ENCODE peak calls at places on chromosomes 2 and 18, in seven cellular contexts. One of them, this sample, is unnamed.

GRCh38 chr18:62655520-62656219 is 59.7 kb upstream of the PHLPP1 start:
- DNase-seq in AG10803: no peak
- DNase-seq in hepatocyte: no peak
- DNase-seq in fibroblast of lung: no peak
- DNase-seq in A549: no peak
- DNase-seq in endothelial cell of umbilical vein: no peak
- DNase-seq in HepG2: no peak
- DNase-seq in this sample: no peak

GRCh38 chr2:45857206-45857605 is 205.7 kb downstream of the PRKCE start:
- DNase-seq in A549: no peak
- DNase-seq in hepatocyte: no peak
- DNase-seq in HepG2: no peak
- DNase-seq in AG10803: no peak
- DNase-seq in endothelial cell of umbilical vein: no peak
- DNase-seq in fibroblast of lung: no peak
- DNase-seq in this sample: no peak

GRCh38 chr18:1036926-1037325 is 132.3 kb downstream of the ADCYAP1 start:
- DNase-seq in endothelial cell of umbilical vein: no peak
- DNase-seq in A549: no peak
- DNase-seq in AG10803: no peak
- DNase-seq in hepatocyte: no peak
- DNase-seq in HepG2: no peak
- DNase-seq in fibroblast of lung: no peak
- DNase-seq in this sample: no peak

GRCh38 chr2:101758001-101758400 is 60.5 kb downstream of the MAP4K4 start:
- DNase-seq in A549: no peak
- DNase-seq in hepatocyte: no peak
- DNase-seq in HepG2: no peak
- DNase-seq in endothelial cell of umbilical vein: no peak
- DNase-seq in AG10803: peak; percentile 36
- DNase-seq in fibroblast of lung: peak; percentile 75
- DNase-seq in this sample: no peak

GRCh38 chr2:173175222-173175621 is 99.6 kb downstream of the MAP3K20 start:
- DNase-seq in hepatocyte: peak; percentile 35
- DNase-seq in HepG2: no peak
- DNase-seq in AG10803: no peak
- DNase-seq in A549: peak; percentile 68
- DNase-seq in fibroblast of lung: peak; percentile 69
- DNase-seq in endothelial cell of umbilical vein: no peak
- DNase-seq in this sample: no peak

GRCh38 chr2:88123975-88124917 is 3.6 kb downstream of the FABP1 start:
- DNase-seq in AG10803: no peak
- DNase-seq in hepatocyte: no peak
- DNase-seq in A549: no peak
- DNase-seq in HepG2: no peak
- DNase-seq in fibroblast of lung: no peak
- DNase-seq in endothelial cell of umbilical vein: no peak
- DNase-seq in this sample: no peak

GRCh38 chr2:190791347-190791982 is 89.2 kb upstream of the GLS start:
- DNase-seq in AG10803: peak; percentile 71
- DNase-seq in HepG2: no peak
- DNase-seq in hepatocyte: peak; percentile 39
- DNase-seq in endothelial cell of umbilical vein: peak; percentile 93
- DNase-seq in A549: no peak
- DNase-seq in fibroblast of lung: peak; percentile 91
- DNase-seq in this sample: no peak

GRCh38 chr2:232789067-232789466 is 12.7 kb upstream of the KCNJ13 start:
- DNase-seq in fibroblast of lung: no peak
- DNase-seq in hepatocyte: peak; percentile 10
- DNase-seq in AG10803: no peak
- DNase-seq in HepG2: no peak
- DNase-seq in A549: no peak
- DNase-seq in endothelial cell of umbilical vein: no peak
- DNase-seq in this sample: no peak

GRCh38 chr2:68749345-68749744 is 14.7 kb downstream of the ARHGAP25 start:
- DNase-seq in fibroblast of lung: no peak
- DNase-seq in hepatocyte: no peak
- DNase-seq in A549: no peak
- DNase-seq in HepG2: no peak
- DNase-seq in endothelial cell of umbilical vein: no peak
- DNase-seq in AG10803: no peak
- DNase-seq in this sample: no peak

GRCh38 chr2:129827251-129827894 is 152.1 kb upstream of the RAB6C start:
- DNase-seq in AG10803: no peak
- DNase-seq in A549: no peak
- DNase-seq in endothelial cell of umbilical vein: no peak
- DNase-seq in hepatocyte: peak; percentile 34
- DNase-seq in fibroblast of lung: no peak
- DNase-seq in HepG2: no peak
- DNase-seq in this sample: no peak

GRCh38 chr2:80326214-80326613 is 21.7 kb upstream of the LRRTM1 start:
- DNase-seq in AG10803: peak; percentile 49
- DNase-seq in endothelial cell of umbilical vein: no peak
- DNase-seq in A549: peak; percentile 13
- DNase-seq in HepG2: peak; percentile 18
- DNase-seq in fibroblast of lung: peak; percentile 27
- DNase-seq in hepatocyte: peak; percentile 44
- DNase-seq in this sample: no peak

GRCh38 chr2:36538345-36538744 is 59.6 kb downstream of the FEZ2 start:
- DNase-seq in AG10803: no peak
- DNase-seq in A549: no peak
- DNase-seq in endothelial cell of umbilical vein: no peak
- DNase-seq in HepG2: no peak
- DNase-seq in fibroblast of lung: no peak
- DNase-seq in hepatocyte: no peak
- DNase-seq in this sample: no peak

GRCh38 chr2:209269024-209269423 is 154.8 kb upstream of the MAP2 start:
- DNase-seq in hepatocyte: no peak
- DNase-seq in endothelial cell of umbilical vein: no peak
- DNase-seq in A549: no peak
- DNase-seq in fibroblast of lung: no peak
- DNase-seq in HepG2: no peak
- DNase-seq in AG10803: no peak
- DNase-seq in this sample: no peak

GRCh38 chr2:234947556-234947955 is 4.3 kb upstream of the SH3BP4 start:
- DNase-seq in hepatocyte: no peak
- DNase-seq in HepG2: no peak
- DNase-seq in fibroblast of lung: peak; percentile 35
- DNase-seq in A549: no peak
- DNase-seq in endothelial cell of umbilical vein: no peak
- DNase-seq in AG10803: no peak
- DNase-seq in this sample: no peak

GRCh38 chr2:198309673-198310280 is 505.4 kb downstream of the PLCL1 start:
- DNase-seq in fibroblast of lung: peak; percentile 16
- DNase-seq in AG10803: peak; percentile 54
- DNase-seq in endothelial cell of umbilical vein: peak; percentile 61
- DNase-seq in A549: peak; percentile 37
- DNase-seq in HepG2: peak; percentile 42
- DNase-seq in hepatocyte: peak; percentile 67
- DNase-seq in this sample: no peak

GRCh38 chr2:177724398-177725287 is 332.1 kb downstream of the AGPS start:
- DNase-seq in hepatocyte: peak; percentile 73
- DNase-seq in HepG2: peak; percentile 47
- DNase-seq in AG10803: peak; percentile 40
- DNase-seq in A549: peak; percentile 44
- DNase-seq in fibroblast of lung: peak; percentile 24
- DNase-seq in endothelial cell of umbilical vein: peak; percentile 89
- DNase-seq in this sample: no peak

GRCh38 chr2:204665244-204665643 is 120.0 kb downstream of the PARD3B start:
- DNase-seq in endothelial cell of umbilical vein: no peak
- DNase-seq in HepG2: peak; percentile 10
- DNase-seq in AG10803: peak; percentile 92
- DNase-seq in A549: peak; percentile 67
- DNase-seq in fibroblast of lung: peak; percentile 90
- DNase-seq in hepatocyte: no peak
- DNase-seq in this sample: no peak

GRCh38 chr2:60679059-60679780 is 76.8 kb upstream of the PAPOLG start:
- DNase-seq in HepG2: no peak
- DNase-seq in fibroblast of lung: no peak
- DNase-seq in A549: no peak
- DNase-seq in AG10803: no peak
- DNase-seq in hepatocyte: no peak
- DNase-seq in endothelial cell of umbilical vein: no peak
- DNase-seq in this sample: no peak

GRCh38 chr2:593354-594026 is 83.7 kb downstream of the TMEM18 start:
- DNase-seq in AG10803: no peak
- DNase-seq in fibroblast of lung: no peak
- DNase-seq in A549: no peak
- DNase-seq in HepG2: no peak
- DNase-seq in hepatocyte: peak; percentile 71
- DNase-seq in endothelial cell of umbilical vein: no peak
- DNase-seq in this sample: no peak

GRCh38 chr2:23330214-23330613 is 54.8 kb upstream of the KLHL29 start:
- DNase-seq in endothelial cell of umbilical vein: peak; percentile 21
- DNase-seq in AG10803: no peak
- DNase-seq in hepatocyte: peak; percentile 23
- DNase-seq in fibroblast of lung: no peak
- DNase-seq in A549: peak; percentile 52
- DNase-seq in HepG2: no peak
- DNase-seq in this sample: no peak

GRCh38 chr2:233252227-233252626 is 754 bp downstream of the ATG16L1 start:
- DNase-seq in AG10803: no peak
- DNase-seq in hepatocyte: no peak
- DNase-seq in fibroblast of lung: no peak
- DNase-seq in endothelial cell of umbilical vein: no peak
- DNase-seq in HepG2: no peak
- DNase-seq in A549: no peak
- DNase-seq in this sample: no peak

GRCh38 chr2:64383881-64384280 is 70.1 kb upstream of the LGALSL start:
- DNase-seq in hepatocyte: no peak
- DNase-seq in endothelial cell of umbilical vein: no peak
- DNase-seq in HepG2: no peak
- DNase-seq in AG10803: no peak
- DNase-seq in fibroblast of lung: no peak
- DNase-seq in A549: no peak
- DNase-seq in this sample: no peak

GRCh38 chr2:18910843-18911242 is 321.5 kb upstream of the NT5C1B start:
- DNase-seq in hepatocyte: no peak
- DNase-seq in endothelial cell of umbilical vein: no peak
- DNase-seq in HepG2: no peak
- DNase-seq in fibroblast of lung: peak; percentile 85
- DNase-seq in A549: peak; percentile 22
- DNase-seq in AG10803: peak; percentile 98
- DNase-seq in this sample: no peak

GRCh38 chr2:98709530-98709929 is 21.4 kb downstream of the MGAT4A start:
- DNase-seq in hepatocyte: no peak
- DNase-seq in AG10803: no peak
- DNase-seq in fibroblast of lung: peak; percentile 21
- DNase-seq in HepG2: no peak
- DNase-seq in endothelial cell of umbilical vein: peak; percentile 82
- DNase-seq in A549: no peak
- DNase-seq in this sample: no peak

GRCh38 chr2:43220229-43220981 is 6.0 kb downstream of the ZFP36L2 start:
- DNase-seq in HepG2: no peak
- DNase-seq in endothelial cell of umbilical vein: peak; percentile 71
- DNase-seq in AG10803: peak; percentile 51
- DNase-seq in A549: no peak
- DNase-seq in hepatocyte: no peak
- DNase-seq in fibroblast of lung: peak; percentile 38
- DNase-seq in this sample: no peak

GRCh38 chr2:150548527-150548926 is 61.1 kb upstream of the RND3 start:
- DNase-seq in fibroblast of lung: peak; percentile 46
- DNase-seq in HepG2: peak; percentile 25
- DNase-seq in A549: peak; percentile 52
- DNase-seq in endothelial cell of umbilical vein: no peak
- DNase-seq in AG10803: peak; percentile 40
- DNase-seq in hepatocyte: peak; percentile 55
- DNase-seq in this sample: no peak
- TF ChIP-seq CTCF in fibroblast of lung: peak; percentile 30
- TF ChIP-seq CTCF in HepG2: peak; percentile 53
- TF ChIP-seq CTCF in A549: peak; percentile 30
- TF ChIP-seq CTCF in endothelial cell of umbilical vein: peak; percentile 24
- TF ChIP-seq CTCF in AG10803: peak; percentile 32
- TF ChIP-seq CTCF in hepatocyte: peak; percentile 50
- TF ChIP-seq CTCF in this sample: no peak

DNA sequence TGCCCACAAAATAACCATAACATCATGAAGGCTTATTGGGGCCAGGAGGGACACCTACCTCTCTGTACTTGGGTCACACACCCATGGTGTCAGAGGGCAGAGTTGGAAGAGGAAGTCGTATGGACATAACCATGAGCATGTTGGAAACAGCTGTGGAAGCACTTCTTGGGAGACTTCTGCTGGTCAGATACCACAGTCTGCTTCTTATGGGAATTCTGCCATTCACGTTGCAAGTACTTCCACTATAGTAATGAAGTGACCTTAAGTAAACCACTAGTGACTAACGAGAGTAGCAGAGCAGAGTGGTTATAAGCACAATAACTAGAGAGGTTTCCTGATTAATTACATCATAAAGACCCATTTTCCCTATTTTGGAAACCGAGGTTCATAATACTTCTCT is 61.1 kb upstream of the TFPI start:
- DNase-seq in A549: no peak
- DNase-seq in endothelial cell of umbilical vein: no peak
- DNase-seq in hepatocyte: no peak
- DNase-seq in AG10803: peak; percentile 4
- DNase-seq in fibroblast of lung: peak; percentile 11
- DNase-seq in HepG2: no peak
- DNase-seq in this sample: no peak
- TF ChIP-seq CTCF in A549: no peak
- TF ChIP-seq CTCF in endothelial cell of umbilical vein: no peak
- TF ChIP-seq CTCF in hepatocyte: no peak
- TF ChIP-seq CTCF in AG10803: no peak
- TF ChIP-seq CTCF in fibroblast of lung: no peak
- TF ChIP-seq CTCF in HepG2: no peak
- TF ChIP-seq CTCF in this sample: no peak

GRCh38 chr18:70453058-70453775 is 164.4 kb downstream of the SOCS6 start:
- DNase-seq in HepG2: no peak
- DNase-seq in fibroblast of lung: peak; percentile 9
- DNase-seq in hepatocyte: no peak
- DNase-seq in A549: no peak
- DNase-seq in endothelial cell of umbilical vein: no peak
- DNase-seq in AG10803: peak; percentile 29
- DNase-seq in this sample: no peak

GRCh38 chr18:70448588-70448987 is 159.7 kb downstream of the SOCS6 start:
- DNase-seq in fibroblast of lung: no peak
- DNase-seq in AG10803: no peak
- DNase-seq in hepatocyte: no peak
- DNase-seq in A549: no peak
- DNase-seq in HepG2: no peak
- DNase-seq in endothelial cell of umbilical vein: no peak
- DNase-seq in this sample: no peak

GRCh38 chr18:70454705-70455322 is 166.0 kb downstream of the SOCS6 start:
- DNase-seq in fibroblast of lung: peak; percentile 61
- DNase-seq in hepatocyte: peak; percentile 82
- DNase-seq in A549: peak; percentile 76
- DNase-seq in HepG2: peak; percentile 60
- DNase-seq in AG10803: peak; percentile 68
- DNase-seq in endothelial cell of umbilical vein: peak; percentile 67
- DNase-seq in this sample: no peak

GRCh38 chr18:70452501-70452900 is 163.7 kb downstream of the SOCS6 start:
- DNase-seq in hepatocyte: no peak
- DNase-seq in endothelial cell of umbilical vein: no peak
- DNase-seq in A549: no peak
- DNase-seq in HepG2: no peak
- DNase-seq in AG10803: no peak
- DNase-seq in fibroblast of lung: no peak
- DNase-seq in this sample: no peak

GRCh38 chr18:70450658-70451253 is 161.9 kb downstream of the SOCS6 start:
- DNase-seq in AG10803: peak; percentile 14
- DNase-seq in endothelial cell of umbilical vein: no peak
- DNase-seq in A549: peak; percentile 38
- DNase-seq in fibroblast of lung: no peak
- DNase-seq in hepatocyte: no peak
- DNase-seq in HepG2: no peak
- DNase-seq in this sample: no peak
- TF ChIP-seq CTCF in AG10803: peak; percentile 68
- TF ChIP-seq CTCF in endothelial cell of umbilical vein: peak; percentile 16
- TF ChIP-seq CTCF in A549: peak; percentile 76
- TF ChIP-seq CTCF in fibroblast of lung: peak; percentile 39
- TF ChIP-seq CTCF in hepatocyte: peak; percentile 60
- TF ChIP-seq CTCF in HepG2: peak; percentile 44
- TF ChIP-seq CTCF in this sample: peak; percentile 26

GRCh38 chr2:96265840-96266569 is at the start of the genes CIAO1 and TMEM127:
- DNase-seq in AG10803: peak; percentile 98
- DNase-seq in endothelial cell of umbilical vein: peak; percentile 99
- DNase-seq in fibroblast of lung: peak; percentile 98
- DNase-seq in hepatocyte: peak; percentile 99
- DNase-seq in A549: peak; percentile 98
- DNase-seq in HepG2: peak; percentile 98
- DNase-seq in this sample: peak; percentile 99
- TF ChIP-seq CTCF in AG10803: peak; percentile 43
- TF ChIP-seq CTCF in endothelial cell of umbilical vein: peak; percentile 26
- TF ChIP-seq CTCF in fibroblast of lung: no peak
- TF ChIP-seq CTCF in hepatocyte: peak; percentile 32
- TF ChIP-seq CTCF in A549: no peak
- TF ChIP-seq CTCF in HepG2: peak; percentile 58
- TF ChIP-seq CTCF in this sample: peak; percentile 20

This sample was measured in CD14-positive monocyte.